ENCODE peak calls at places on chromosome 3, in six cellular contexts. E, U, Z, Y, J and L are unnamed samples. For H3K4me1, the result is how much of the 10 kb centered on the place peaks cover.

GRCh38 chr3:113441051-113441770 is at the start of gene CFAP44:
- DNase-seq in J (no peak), E (peak), Y (peak), U (peak), Z (peak), L (peak)

GRCh38 chr3:160921020-160921635 is 165.1 kb downstream of the PPM1L start:
- DNase-seq in U (no peak), E (peak), Y (peak), J (peak), Z (no peak), L (no peak)

GRCh38 chr3:157614896-157615295 is 111.7 kb upstream of the VEPH1 start:
- DNase-seq in U (no peak), J (no peak), Y (no peak), Z (no peak), E (no peak), L (no peak)

GRCh38 chr3:126308394-126309125 is 48.6 kb downstream of the KLF15 start:
- DNase-seq in U (no peak), Z (no peak), E (no peak), J (no peak), Y (no peak), L (no peak)

GRCh38 chr3:42377681-42378080 is 32.7 kb downstream of the LYZL4 start:
- DNase-seq in U (no peak), J (no peak), Z (no peak), E (no peak), Y (no peak), L (no peak)

GRCh38 chr3:28109829-28110228 is 131.6 kb upstream of the CMC1 start:
- DNase-seq in E (no peak), U (no peak), J (no peak), Z (no peak), Y (no peak), L (no peak)

GRCh38 chr3:184733181-184733580 is 21.3 kb upstream of the MAGEF1 start:
- DNase-seq in Y (peak), U (no peak), E (no peak), Z (no peak), J (no peak), L (no peak)

GRCh38 chr3:59442056-59442455 is 392.2 kb upstream of the CFAP20DC start:
- DNase-seq in Y (no peak), E (no peak), U (no peak), Z (no peak), J (no peak), L (no peak)

GRCh38 chr3:10694194-10694593 is 121.8 kb upstream of the SLC6A11 start:
- DNase-seq in U (no peak), Z (no peak), J (no peak), E (no peak), Y (no peak), L (no peak)

GRCh38 chr3:188627652-188628051 is 473.7 kb downstream of the LPP start:
- DNase-seq in E (no peak), J (no peak), U (no peak), Z (no peak), Y (no peak), L (no peak)

GRCh38 chr3:125668804-125669203 is 73.5 kb upstream of the OSBPL11 start:
- DNase-seq in Z (no peak), J (no peak), Y (no peak), U (no peak), E (no peak), L (no peak)

GRCh38 chr3:179269152-179269707 is 18.3 kb upstream of the KCNMB3 start:
- DNase-seq in J (no peak), Y (no peak), E (no peak), U (no peak), Z (no peak), L (no peak)

GRCh38 chr3:187042062-187042745 is 97.1 kb downstream of the RPL39L start:
- DNase-seq in Y (no peak), U (no peak), Z (no peak), J (no peak), E (no peak), L (no peak)
- H3K4me1 ChIP-seq in Y (under half), U (under half), Z (under half), J (under half), E (under half), L (under half)

GRCh38 chr3:30666564-30667249 is 60.3 kb downstream of the TGFBR2 start:
- DNase-seq in Y (no peak), U (no peak), J (no peak), E (no peak), Z (no peak), L (no peak)

GRCh38 chr3:30667250-30667585 is 60.8 kb downstream of the TGFBR2 start:
- DNase-seq in Y (peak), U (no peak), E (peak), Z (no peak), J (no peak), L (no peak)

GRCh38 chr3:30664449-30664848 is 58.0 kb downstream of the TGFBR2 start:
- DNase-seq in U (no peak), Z (no peak), J (no peak), E (no peak), Y (no peak), L (no peak)

GRCh38 chr3:30664884-30665283 is 58.5 kb downstream of the TGFBR2 start:
- DNase-seq in Y (no peak), U (no peak), Z (no peak), J (no peak), E (no peak), L (no peak)

GRCh38 chr3:30665539-30665938 is 59.1 kb downstream of the TGFBR2 start:
- DNase-seq in J (no peak), Z (no peak), E (no peak), U (no peak), Y (no peak), L (no peak)
- H3K4me1 ChIP-seq in J (under half), Z (half or more), E (under half), U (under half), Y (under half), L (under half)

GRCh38 chr3:5194341-5194740 is 6.8 kb downstream of the EDEM1 start:
- DNase-seq in U (no peak), J (no peak), Z (no peak), Y (no peak), E (no peak), L (no peak)

GRCh38 chr3:5192568-5193319 is 5.2 kb downstream of the EDEM1 start:
- DNase-seq in Z (no peak), U (no peak), Y (no peak), E (no peak), J (no peak), L (no peak)

GRCh38 chr3:5197022-5197421 is 9.5 kb downstream of the EDEM1 start:
- DNase-seq in U (no peak), J (no peak), Z (no peak), Y (no peak), E (no peak), L (no peak)

GRCh38 chr3:5195605-5196004 is 8.1 kb downstream of the EDEM1 start:
- DNase-seq in Y (no peak), E (no peak), U (no peak), Z (no peak), J (no peak), L (no peak)

DNA sequence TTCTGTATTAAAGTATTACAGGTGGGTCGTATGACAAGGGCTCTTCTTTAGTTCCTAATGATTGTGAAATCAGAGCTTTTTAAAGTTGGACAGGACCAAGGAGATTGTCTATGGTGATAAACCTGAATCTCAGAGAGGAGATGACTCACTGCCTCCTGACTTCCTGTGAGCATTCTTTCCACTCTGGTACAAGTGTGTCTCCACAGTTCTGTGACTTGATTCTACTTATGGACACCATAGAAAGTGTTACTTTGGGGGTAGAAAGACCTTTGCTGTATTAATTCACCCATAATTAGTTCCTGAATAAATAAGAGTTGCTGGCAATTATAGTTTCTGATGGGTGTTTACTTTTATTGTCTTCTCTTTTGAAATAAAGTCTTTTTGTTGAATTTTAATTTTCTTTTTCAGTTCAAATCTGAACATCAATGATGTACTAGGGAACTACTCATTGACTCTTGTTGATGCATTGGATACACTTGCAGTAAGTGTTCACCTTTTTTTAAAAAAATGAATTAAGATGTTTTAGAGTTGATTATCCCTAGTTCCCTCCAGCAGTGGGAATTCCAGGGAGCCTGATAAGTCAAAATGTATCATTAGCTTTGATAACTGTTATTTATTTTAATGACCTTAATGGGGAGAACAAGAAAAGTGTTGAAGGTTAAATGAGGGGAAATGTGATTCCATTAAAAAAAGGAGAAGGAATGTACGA is 7.4 kb downstream of the EDEM1 start:
- DNase-seq in U (no peak), Z (no peak), J (no peak), E (no peak), Y (no peak), L (no peak)
- H3K4me1 ChIP-seq in U (under half), Z (under half), J (under half), E (under half), Y (under half), L (under half)

DNA sequence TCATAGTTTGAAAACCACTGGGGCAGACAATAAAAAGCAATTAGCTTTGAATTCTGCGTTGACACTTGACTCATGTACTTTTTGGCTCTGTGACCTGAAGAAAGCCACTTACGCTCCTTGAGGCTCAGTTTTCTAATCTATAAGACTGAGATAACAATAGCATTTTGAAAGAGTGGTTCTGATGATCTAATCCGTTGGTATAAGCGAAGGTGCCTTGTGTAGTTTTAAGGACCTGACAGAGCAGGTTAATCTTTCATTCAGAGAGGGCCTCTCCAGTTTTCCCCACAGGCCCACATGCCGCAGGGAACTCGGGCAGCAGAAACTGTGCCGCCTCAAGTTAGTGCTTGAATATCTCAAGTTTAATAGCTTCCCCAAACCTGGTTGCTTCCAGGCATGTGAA is 306.0 kb upstream of the GBE1 start:
- DNase-seq in E (peak), U (no peak), J (no peak), Z (no peak), Y (no peak), L (no peak)
- H3K4me1 ChIP-seq in E (under half), U (under half), J (under half), Z (under half), Y (under half), L (under half)

GRCh38 chr3:152198655-152199054 is 70.1 kb upstream of the MBNL1 start:
- DNase-seq in U (no peak), J (no peak), Y (no peak), Z (no peak), E (no peak), L (no peak)
- H3K4me1 ChIP-seq in U (under half), J (under half), Y (under half), Z (half or more), E (under half), L (under half)